ENCODE peak calls at places on chromosome 6, in five cellular contexts. S, Q, F, D and X are unnamed samples.

GRCh38 chr6:157865249-157865648 is 42.2 kb downstream of the SNX9 start:
- DNase-seq in D (no peak), S (no peak), F (no peak), Q (peak), X (no peak)

GRCh38 chr6:46056906-46057529 is 41.4 kb upstream of the CLIC5 start:
- DNase-seq in S (no peak), F (no peak), D (no peak), Q (no peak), X (no peak)

GRCh38 chr6:154410619-154411044 is 54.0 kb upstream of the IPCEF1 start:
- DNase-seq in F (no peak), S (no peak), D (peak), Q (peak), X (peak)

GRCh38 chr6:43173496-43174262 is 2.6 kb downstream of the SRF start:
- DNase-seq in S (no peak), D (no peak), F (no peak), Q (no peak), X (no peak)

GRCh38 chr6:1771324-1771723 is 161.6 kb downstream of the FOXC1 start:
- DNase-seq in F (no peak), Q (peak), S (no peak), D (no peak), X (no peak)

GRCh38 chr6:153956807-153957206 is 82.2 kb upstream of the OPRM1 start:
- DNase-seq in Q (no peak), D (no peak), F (no peak), S (no peak), X (no peak)

GRCh38 chr6:51843470-51844390 is 243.7 kb downstream of the PKHD1 start:
- DNase-seq in Q (no peak), F (no peak), D (no peak), S (no peak), X (no peak)

GRCh38 chr6:37056439-37057127 is 51.1 kb downstream of the FGD2 start:
- DNase-seq in S (no peak), D (no peak), F (no peak), Q (no peak), X (peak)

GRCh38 chr6:2765896-2766766 is 938 bp downstream of the WRNIP1 start:
- DNase-seq in F (peak), S (peak), D (peak), Q (peak), X (peak)

GRCh38 chr6:75748743-75749538 is at the start of gene MYO6:
- DNase-seq in D (peak), Q (peak), S (peak), F (peak), X (peak)

GRCh38 chr6:97850458-97851218 is 567.6 kb upstream of the MMS22L start:
- DNase-seq in S (no peak), Q (peak), F (no peak), D (no peak), X (peak)

GRCh38 chr6:85749236-85749635 is 106.5 kb upstream of the SYNCRIP start:
- DNase-seq in Q (no peak), F (no peak), S (no peak), D (no peak), X (no peak)

GRCh38 chr6:25279748-25280616 is 808 bp downstream of the CARMIL1 start:
- DNase-seq in D (peak), S (peak), F (peak), Q (peak), X (peak)

GRCh38 chr6:4935981-4936680 is 67.7 kb downstream of the RPP40 start:
- DNase-seq in Q (peak), S (no peak), D (no peak), F (no peak), X (no peak)

GRCh38 chr6:74066168-74066871 is 370.3 kb downstream of the CD109 start:
- DNase-seq in D (no peak), Q (no peak), F (no peak), S (no peak), X (no peak)

GRCh38 chr6:85866373-85866740 is 223.7 kb upstream of the SYNCRIP start:
- DNase-seq in S (no peak), Q (no peak), D (no peak), F (no peak), X (no peak)

GRCh38 chr6:38933426-38933825 is 115.2 kb upstream of the GLP1R start:
- DNase-seq in S (no peak), Q (peak), D (no peak), F (no peak), X (peak)

GRCh38 chr6:715709-716450 is 22.9 kb upstream of the EXOC2 start:
- DNase-seq in F (no peak), D (no peak), Q (no peak), S (no peak), X (no peak)

GRCh38 chr6:6631053-6631452 is 42.5 kb downstream of the LY86 start:
- DNase-seq in F (no peak), D (no peak), Q (no peak), S (no peak), X (no peak)

GRCh38 chr6:106163966-106164877 is 78.1 kb downstream of the PRDM1 start:
- DNase-seq in S (no peak), Q (no peak), F (peak), D (no peak), X (no peak)

GRCh38 chr6:110609101-110609500 is 132.7 kb upstream of the SLC22A16 start:
- DNase-seq in D (no peak), S (no peak), F (no peak), Q (no peak), X (no peak)

GRCh38 chr6:130841128-130841728 is 14.0 kb downstream of the SMLR1 start:
- DNase-seq in D (no peak), S (no peak), Q (no peak), F (no peak), X (no peak)

DNA sequence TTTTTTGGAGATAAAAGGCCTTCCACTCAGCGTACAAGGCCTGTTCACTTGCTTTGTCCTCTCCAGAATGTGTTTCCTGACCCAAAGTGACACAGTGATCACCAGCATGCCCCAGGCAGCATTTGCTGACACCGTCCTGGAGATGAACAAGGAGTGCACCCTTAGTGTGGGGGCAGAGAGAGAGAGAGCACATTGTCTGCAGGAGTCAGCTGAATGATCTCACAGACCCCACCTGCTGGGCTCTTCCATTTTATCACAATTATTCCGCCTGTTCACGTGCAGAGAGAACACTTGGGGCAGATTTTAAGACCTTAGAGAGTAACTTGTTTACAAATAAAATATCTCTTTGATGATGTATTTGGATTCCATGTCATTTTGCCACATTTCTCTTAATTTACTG is 22.4 kb upstream of the MAS1L start:
- DNase-seq in S (no peak), D (no peak), Q (no peak), F (no peak), X (peak)
- TF ChIP-seq CTCF in S (no peak), D (no peak), Q (peak), F (no peak), X (no peak)

GRCh38 chr6:168624948-168625347 is 184.0 kb downstream of the SMOC2 start:
- DNase-seq in D (no peak), S (no peak), F (no peak), Q (no peak), X (no peak)
- TF ChIP-seq CTCF in D (no peak), S (no peak), F (no peak), Q (no peak), X (no peak)

DNA sequence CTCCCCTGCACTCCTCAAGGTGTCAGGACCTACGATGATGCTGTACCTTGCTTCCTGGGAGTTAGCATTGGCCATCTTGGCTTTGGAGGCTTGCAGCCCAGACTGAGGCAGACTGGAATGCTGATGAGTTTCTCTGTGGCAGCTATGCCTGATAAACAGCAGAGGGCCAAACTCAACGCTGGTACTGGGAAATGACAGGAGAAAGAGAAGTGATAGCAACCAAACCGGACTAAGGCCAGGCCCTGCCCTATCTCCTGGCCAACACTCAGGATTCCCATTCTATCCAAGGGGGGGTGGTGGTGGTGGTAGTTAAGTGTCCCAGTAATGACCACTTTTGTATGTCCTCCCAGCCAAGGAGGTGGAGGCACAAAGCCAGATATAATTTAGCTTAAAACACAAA is 90.0 kb upstream of the DTNBP1 start:
- DNase-seq in D (no peak), Q (no peak), S (no peak), F (no peak), X (peak)
- TF ChIP-seq CTCF in D (peak), Q (no peak), S (no peak), F (no peak), X (peak)

GRCh38 chr6:26389349-26389799 is 6.5 kb downstream of the BTN2A2 start:
- DNase-seq in Q (no peak), D (no peak), F (no peak), S (no peak), X (peak)
- TF ChIP-seq CTCF in Q (peak), D (no peak), F (no peak), S (no peak), X (no peak)

GRCh38 chr6:10424005-10424404 is 9.1 kb upstream of the TFAP2A start:
- DNase-seq in S (no peak), Q (no peak), F (peak), D (no peak), X (peak)
- TF ChIP-seq CTCF in S (no peak), Q (no peak), F (no peak), D (no peak), X (peak)

GRCh38 chr6:44701637-44702101 is 314.2 kb downstream of the CDC5L start:
- DNase-seq in D (peak), F (no peak), Q (no peak), S (no peak), X (peak)
- TF ChIP-seq CTCF in D (no peak), F (no peak), Q (no peak), S (no peak), X (no peak)